ENCODE peak calls at places on chromosomes 4 and X, in four cellular contexts. J is body of pancreas, S is PC-9, Q is lower leg skin. X is an unnamed sample.

GRCh38 chrX:153495903-153496629 is 1.3 kb downstream of the BGN start:
- DNase-seq in S (no peak), J (no peak), Q (no peak), X (no peak)

GRCh38 chrX:16870861-16871584 is 861 bp upstream of the RBBP7 start:
- DNase-seq in S (peak), Q (peak), J (peak), X (no peak)

GRCh38 chrX:154051210-154051810 is 31.6 kb upstream of the IRAK1 start:
- DNase-seq in J (peak), Q (peak), S (no peak), X (no peak)

GRCh38 chr4:78205601-78206000 is 148.5 kb downstream of the FRAS1 start:
- DNase-seq in S (no peak), Q (no peak), J (no peak), X (no peak)

GRCh38 chr4:42570221-42570620 is 86.7 kb downstream of the ATP8A1 start:
- DNase-seq in J (peak), Q (peak), S (no peak), X (peak)

GRCh38 chr4:75907956-75908355 is 5.7 kb upstream of the PPEF2 start:
- DNase-seq in J (no peak), Q (no peak), S (no peak), X (no peak)

GRCh38 chrX:119636419-119636818 is 30.2 kb upstream of the NKRF start:
- DNase-seq in J (no peak), Q (no peak), S (no peak), X (no peak)

GRCh38 chr4:78477276-78477675 is 74.3 kb upstream of the ANXA3 start:
- DNase-seq in Q (no peak), J (no peak), S (no peak), X (no peak)

GRCh38 chr4:176538217-176538925 is 218.6 kb downstream of the SPCS3 start:
- DNase-seq in Q (peak), S (no peak), J (no peak), X (no peak)

GRCh38 chr4:8644966-8645752 is 52.6 kb downstream of the CPZ start:
- DNase-seq in S (no peak), Q (no peak), J (no peak), X (no peak)

GRCh38 chrX:153741446-153741845 is 16.8 kb downstream of the ABCD1 start:
- DNase-seq in J (no peak), S (no peak), Q (no peak), X (no peak)

GRCh38 chr4:108053281-108053701 is 63.6 kb downstream of the HADH start:
- DNase-seq in S (no peak), Q (no peak), J (no peak), X (no peak)

GRCh38 chr4:138851626-138852443 is 163.7 kb upstream of the NOCT start:
- DNase-seq in J (no peak), S (no peak), Q (no peak), X (no peak)

GRCh38 chrX:18874560-18875255 is 109.2 kb downstream of the PHKA2 start:
- DNase-seq in S (no peak), J (no peak), Q (no peak), X (no peak)

GRCh38 chrX:47297874-47298273 is 65.1 kb downstream of the USP11 start:
- DNase-seq in S (peak), Q (no peak), J (peak), X (no peak)

GRCh38 chr4:106585920-106586349 is 217.4 kb upstream of the GIMD1 start:
- DNase-seq in Q (no peak), S (no peak), J (no peak), X (no peak)

GRCh38 chrX:107547621-107548020 is 80.7 kb upstream of the PRPS1 start:
- DNase-seq in Q (no peak), S (no peak), J (no peak), X (no peak)

GRCh38 chr4:12579172-12579571 is 905.0 kb downstream of the RAB28 start:
- DNase-seq in J (no peak), S (no peak), Q (no peak), X (no peak)
- TF ChIP-seq CTCF in J (no peak), S (no peak), Q (no peak), X (no peak)

DNA sequence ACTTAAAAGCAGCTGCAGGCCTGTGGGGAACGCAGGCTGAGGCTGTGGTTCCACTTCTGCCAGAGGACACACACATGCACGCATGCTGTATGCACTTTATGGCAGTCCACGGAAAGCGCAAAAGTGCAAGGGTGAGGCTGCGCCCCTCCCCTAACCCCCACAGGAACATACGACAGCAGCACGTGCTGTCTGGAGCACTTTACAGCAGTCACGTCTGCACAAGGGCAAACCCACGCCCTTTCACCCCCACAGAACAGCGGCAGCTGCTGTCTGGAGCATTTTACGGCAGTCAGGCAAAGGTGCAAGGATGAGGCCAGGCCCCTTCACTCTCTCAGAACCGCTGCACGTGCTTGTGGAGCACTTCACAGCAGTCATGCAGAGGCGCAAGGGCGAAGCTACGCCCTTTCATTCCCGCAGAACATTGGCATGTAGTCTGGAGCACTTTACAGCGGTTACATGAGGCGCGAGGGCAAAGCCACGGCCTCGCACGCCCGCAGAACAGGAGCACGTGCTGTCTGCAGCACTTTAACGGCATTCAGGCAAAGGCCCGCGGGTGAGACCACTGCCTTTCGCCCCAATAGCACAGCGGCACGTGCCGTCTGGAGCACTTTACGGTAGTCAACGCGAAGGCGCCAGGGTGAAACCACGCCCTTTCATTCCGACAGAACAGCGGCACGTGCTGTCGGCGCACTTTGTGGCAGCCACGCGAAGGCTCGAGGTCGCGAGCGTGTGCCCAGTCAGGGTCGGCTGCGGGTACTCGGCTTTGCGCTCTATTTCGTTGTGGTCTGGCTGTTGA is at the start of gene MPC1L:
- DNase-seq in J (no peak), S (no peak), Q (no peak), X (no peak)
- H3K4me3 ChIP-seq in J (no peak), S (no peak), Q (no peak), X (no peak)

DNA sequence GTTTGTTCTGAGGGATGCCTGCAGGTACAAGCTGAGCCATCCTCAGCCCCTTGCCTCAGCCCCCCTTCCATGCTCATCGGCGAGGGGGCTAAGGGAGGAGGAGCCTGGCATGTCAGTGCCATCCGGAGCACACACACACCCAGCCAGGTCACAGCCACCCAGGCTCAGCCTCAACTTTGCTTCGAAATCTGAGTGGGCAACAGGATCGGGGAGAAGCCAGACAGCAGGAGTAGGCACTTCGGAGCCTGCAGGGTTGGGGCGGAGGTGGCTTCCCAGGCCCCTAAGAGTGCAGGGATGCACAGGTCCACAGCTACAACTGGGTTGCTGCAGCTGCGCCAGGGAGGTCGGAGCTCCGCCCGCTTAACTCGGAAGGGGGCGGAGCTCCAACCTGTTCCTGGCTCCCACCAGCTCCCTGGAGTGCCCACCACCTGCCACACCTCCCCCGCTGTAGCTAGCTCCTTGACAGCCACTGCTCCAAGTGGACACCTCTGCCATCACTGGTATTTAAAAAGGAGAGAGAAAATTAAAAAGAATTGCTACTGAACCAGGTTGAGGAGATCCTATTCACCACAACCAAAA is 192.9 kb upstream of the GALNT7 start:
- DNase-seq in S (no peak), Q (no peak), J (no peak), X (no peak)
- TF ChIP-seq CTCF in S (no peak), Q (no peak), J (no peak), X (no peak)

GRCh38 chrX:44903842-44904530 is 31.0 kb downstream of the KDM6A start:
- DNase-seq in J (peak), S (no peak), Q (no peak), X (no peak)
- H3K4me3 ChIP-seq in J (no peak), S (no peak), Q (no peak), X (peak)

GRCh38 chrX:135927897-135928296 is 34.4 kb downstream of the SAGE1 start:
- DNase-seq in S (no peak), J (no peak), Q (no peak), X (no peak)

DNA sequence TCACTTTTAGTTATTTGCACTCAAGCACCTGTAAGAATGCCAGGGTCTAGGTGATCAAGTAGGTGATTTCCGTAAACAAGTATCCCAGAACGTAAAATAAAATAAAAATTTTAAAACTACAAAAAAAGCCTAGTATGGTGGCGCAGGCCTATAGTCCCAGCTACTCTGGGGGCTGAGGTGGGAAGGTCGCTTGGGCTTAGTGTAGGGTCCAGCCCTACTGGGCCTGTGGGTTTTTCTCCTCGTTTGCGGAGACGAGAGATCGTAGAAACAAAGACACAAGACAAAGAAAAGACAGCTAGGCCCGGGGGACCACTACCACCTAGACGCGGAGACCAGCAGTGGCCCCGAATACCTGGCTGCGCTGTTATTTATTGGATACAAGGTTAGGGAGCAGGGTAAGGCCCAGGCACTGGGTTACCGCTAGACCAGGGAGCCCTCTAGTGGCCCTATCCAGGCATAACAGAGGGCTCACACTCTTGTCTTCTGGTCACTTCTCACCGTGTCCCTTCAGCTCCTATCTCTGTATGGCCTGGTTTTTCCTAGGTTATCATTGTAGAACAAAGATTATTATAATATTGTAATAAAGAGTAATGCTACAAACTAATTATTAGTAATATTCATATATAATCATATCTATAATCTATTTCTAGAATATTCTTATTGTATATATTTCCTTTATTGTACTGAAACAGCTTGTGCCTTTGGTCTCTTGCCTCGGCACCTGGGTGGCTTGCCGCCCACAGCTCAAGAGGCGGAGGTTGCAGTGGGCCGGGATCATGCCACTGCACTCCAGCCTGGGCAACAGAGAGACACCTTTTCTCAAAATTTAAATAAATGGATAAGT is 38.4 kb downstream of the SAGE1 start:
- DNase-seq in J (peak), Q (no peak), S (peak), X (peak)
- TF ChIP-seq CTCF in J (peak), Q (no peak), S (peak), X (peak)

DNA sequence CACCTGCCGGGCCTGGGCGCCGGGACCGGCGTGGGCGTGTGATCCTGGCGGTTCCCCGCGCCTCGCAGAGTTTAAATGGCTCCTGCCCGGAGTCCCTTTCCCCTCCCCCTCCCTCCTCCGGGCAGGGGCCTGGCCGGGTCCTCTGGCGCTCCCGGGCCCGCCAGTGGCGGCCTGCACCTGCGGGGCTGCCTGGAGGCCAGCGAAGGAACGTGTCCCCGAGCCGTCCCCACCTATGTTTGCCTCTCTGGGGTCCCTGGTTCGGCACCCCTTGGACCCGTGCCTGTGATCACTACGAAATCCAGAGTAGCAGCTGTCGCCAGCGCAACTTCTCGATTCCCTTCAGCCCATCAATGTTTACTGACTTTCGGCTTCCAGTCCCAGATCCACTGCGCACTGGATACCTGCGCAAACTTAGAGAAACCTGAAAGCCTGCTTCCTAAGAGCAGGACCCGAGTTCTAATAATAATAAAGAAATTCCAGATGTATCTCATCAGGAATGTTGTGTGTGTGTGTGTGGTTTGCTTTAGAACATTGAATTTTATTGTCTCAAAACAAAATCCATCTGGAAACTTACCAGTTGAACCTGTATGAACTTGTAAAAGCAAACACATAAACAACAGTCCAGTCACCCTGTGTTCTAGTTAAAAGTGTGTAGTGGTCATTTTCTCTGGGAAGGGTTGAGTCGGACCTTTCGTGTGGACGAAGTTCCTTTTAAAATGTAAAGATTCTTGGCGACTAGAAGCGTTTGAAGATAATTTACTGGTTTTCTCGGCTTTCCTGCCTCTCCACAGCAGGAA is 808 bp downstream of the SHROOM2 start:
- DNase-seq in S (no peak), J (peak), Q (no peak), X (peak)
- H3K4me3 ChIP-seq in S (no peak), J (peak), Q (no peak), X (peak)

GRCh38 chr4:3074846-3075651 is 568 bp downstream of the HTT start:
- DNase-seq in Q (peak), J (peak), S (peak), X (no peak)

GRCh38 chr4:3071811-3072210 is 2.5 kb downstream of the HTT-AS start:
- DNase-seq in Q (no peak), S (no peak), J (no peak), X (no peak)

GRCh38 chr4:3073158-3074077 is 920 bp downstream of the HTT-AS start:
- DNase-seq in S (no peak), Q (no peak), J (peak), X (no peak)

GRCh38 chr4:3075652-3075981 is 1.1 kb downstream of the HTT start:
- DNase-seq in Q (no peak), J (no peak), S (no peak), X (no peak)

GRCh38 chr4:3074078-3074845 is at the start of the genes HTT and HTT-AS:
- DNase-seq in J (peak), Q (peak), S (peak), X (peak)
- TF ChIP-seq CTCF in J (no peak), Q (no peak), S (no peak), X (peak)

GRCh38 chr4:1682860-1683259 is 1.3 kb downstream of the FAM53A start:
- DNase-seq in J (no peak), S (no peak), Q (no peak), X (no peak)
- H3K4me3 ChIP-seq in J (no peak), S (peak), Q (no peak), X (peak)

GRCh38 chrX:413322-414201 is 26.9 kb upstream of the PPP2R3B start:
- DNase-seq in S (no peak), Q (no peak), J (no peak), X (no peak)
- TF ChIP-seq CTCF in S (no peak), Q (no peak), J (no peak), X (no peak)

X was measured in LNCaP clone FGC.